ENCODE peak calls at places on chromosomes 4 and X, in six cellular contexts. T is prostate gland; U is left cardiac atrium; Z is kidney tubule cell; G is nephron progenitor cell; D is activated naive CD4-positive, alpha-beta T cell. B is an unnamed sample.

GRCh38 chrX:8845060-8845459 is 43.9 kb upstream of the FAM9A start:
- DNase-seq in G (no peak), D (no peak), Z (peak; percentile 77), T (no peak), U (no peak), B (no peak)

GRCh38 chr4:98546910-98547544 is 111.4 kb downstream of the TSPAN5 start:
- DNase-seq in U (no peak), G (peak; percentile 12), T (peak; percentile 18), D (no peak), Z (peak; percentile 20), B (no peak)

GRCh38 chr4:186940476-186940875 is 216.8 kb upstream of the FAT1 start:
- DNase-seq in U (no peak), Z (no peak), G (no peak), D (no peak), T (no peak), B (no peak)

GRCh38 chr4:85673540-85673939 is 198.6 kb downstream of the ARHGAP24 start:
- DNase-seq in Z (no peak), T (no peak), D (no peak), U (no peak), G (no peak), B (no peak)

GRCh38 chr4:159137176-159137575 is 34.3 kb downstream of the RAPGEF2 start:
- DNase-seq in D (no peak), Z (no peak), T (no peak), G (no peak), U (no peak), B (no peak)

GRCh38 chr4:153332936-153333335 is 11.6 kb upstream of the MND1 start:
- DNase-seq in U (no peak), T (no peak), G (no peak), Z (no peak), D (no peak), B (no peak)

GRCh38 chrX:110734894-110735541 is 60.6 kb downstream of the CHRDL1 start:
- DNase-seq in D (no peak), Z (peak; percentile 92), G (no peak), T (no peak), U (no peak), B (no peak)

GRCh38 chr4:69064391-69064790 is 31.9 kb upstream of the UGT2B7 start:
- DNase-seq in U (no peak), D (no peak), T (no peak), Z (no peak), G (no peak), B (no peak)

GRCh38 chr4:54794033-54794432 is 136.3 kb downstream of the KIT start:
- DNase-seq in D (no peak), G (no peak), Z (no peak), T (no peak), U (no peak), B (peak; percentile 54)

GRCh38 chrX:6985537-6985936 is 162.0 kb upstream of the STS start:
- DNase-seq in U (no peak), Z (no peak), T (no peak), G (no peak), D (no peak), B (no peak)

GRCh38 chr4:119025916-119026661 is 109.5 kb upstream of the MYOZ2 start:
- DNase-seq in T (peak; percentile 50), G (no peak), U (no peak), Z (peak; percentile 66), D (no peak), B (peak; percentile 24)

GRCh38 chr4:147550626-147551250 is 66.5 kb upstream of the TMEM184C start:
- DNase-seq in D (no peak), Z (peak; percentile 42), G (no peak), U (no peak), T (no peak), B (no peak)

GRCh38 chr4:124641715-124642380 is 70.7 kb downstream of the ANKRD50 start:
- DNase-seq in T (no peak), G (no peak), Z (peak; percentile 96), U (peak; percentile 22), D (no peak), B (peak; percentile 83)

GRCh38 chr4:65502151-65502691 is 168.1 kb downstream of the EPHA5 start:
- DNase-seq in D (no peak), G (no peak), U (no peak), T (no peak), Z (peak; percentile 18), B (no peak)

GRCh38 chrX:141641138-141641537 is 51.6 kb downstream of the SPANXA2 start:
- DNase-seq in D (no peak), Z (no peak), T (no peak), G (no peak), U (no peak), B (no peak)

GRCh38 chr4:97493815-97494518 is 649.3 kb downstream of the STPG2 start:
- DNase-seq in G (no peak), T (no peak), D (no peak), U (no peak), Z (peak; percentile 48), B (no peak)

GRCh38 chr4:10655968-10656367 is 28.6 kb downstream of the CLNK start:
- DNase-seq in U (no peak), D (no peak), T (no peak), Z (peak; percentile 59), G (no peak), B (no peak)

GRCh38 chrX:7925867-7926472 is 1.2 kb downstream of the PNPLA4 start:
- DNase-seq in D (no peak), U (peak; percentile 47), T (peak; percentile 12), G (peak; percentile 69), Z (peak; percentile 74), B (peak; percentile 37)

GRCh38 chrX:41198410-41198809 is 113.2 kb downstream of the USP9X start:
- DNase-seq in G (no peak), T (peak; percentile 15), D (no peak), Z (no peak), U (no peak), B (no peak)

GRCh38 chr4:5824635-5825034 is 68.3 kb downstream of the CRMP1 start:
- DNase-seq in T (no peak), D (no peak), G (no peak), U (no peak), Z (peak; percentile 40), B (peak; percentile 80)

GRCh38 chr4:105944535-105944934 is 49.3 kb downstream of the NPNT start:
- DNase-seq in D (no peak), Z (no peak), T (no peak), U (peak; percentile 29), G (no peak), B (no peak)